ENCODE peak calls at places on chromosome 17, in eight cellular contexts. One of them, this sample, is unnamed.
A peak's percentile ranks its signal among the peaks of the same experiment; 100 is the strongest.

GRCh38 chr17:63347475-63347874 is 98.6 kb downstream of the CYB561 start:
- DNase-seq in heart right ventricle: no peak
- DNase-seq in lung: no peak
- DNase-seq in left ventricle myocardium inferior: no peak
- DNase-seq in Peyer's patch: no peak
- DNase-seq in left lung: no peak
- DNase-seq in prostate gland: no peak
- DNase-seq in heart left ventricle: no peak
- DNase-seq in this sample: no peak

GRCh38 chr17:41535764-41536481 is 7.8 kb upstream of the KRT19 start:
- DNase-seq in heart right ventricle: no peak
- DNase-seq in lung: no peak
- DNase-seq in left ventricle myocardium inferior: no peak
- DNase-seq in Peyer's patch: no peak
- DNase-seq in left lung: peak; percentile 4
- DNase-seq in prostate gland: peak; percentile 78
- DNase-seq in heart left ventricle: no peak
- DNase-seq in this sample: no peak

GRCh38 chr17:2703606-2704005 is 8.0 kb downstream of the CLUH start:
- DNase-seq in heart right ventricle: no peak
- DNase-seq in lung: no peak
- DNase-seq in left ventricle myocardium inferior: no peak
- DNase-seq in Peyer's patch: no peak
- DNase-seq in left lung: peak; percentile 17
- DNase-seq in prostate gland: no peak
- DNase-seq in heart left ventricle: no peak
- DNase-seq in this sample: no peak

GRCh38 chr17:12296120-12296727 is 275.5 kb downstream of the MAP2K4 start:
- DNase-seq in heart right ventricle: peak; percentile 9
- DNase-seq in lung: no peak
- DNase-seq in left ventricle myocardium inferior: peak; percentile 20
- DNase-seq in Peyer's patch: no peak
- DNase-seq in left lung: no peak
- DNase-seq in prostate gland: no peak
- DNase-seq in heart left ventricle: peak; percentile 31
- DNase-seq in this sample: no peak

GRCh38 chr17:9256944-9257629 is 235.8 kb downstream of the NTN1 start:
- DNase-seq in heart right ventricle: no peak
- DNase-seq in lung: no peak
- DNase-seq in left ventricle myocardium inferior: no peak
- DNase-seq in Peyer's patch: no peak
- DNase-seq in left lung: no peak
- DNase-seq in prostate gland: no peak
- DNase-seq in heart left ventricle: no peak
- DNase-seq in this sample: no peak

GRCh38 chr17:78853926-78854394 is 13.3 kb upstream of the USP36 start:
- DNase-seq in heart right ventricle: no peak
- DNase-seq in lung: no peak
- DNase-seq in left ventricle myocardium inferior: no peak
- DNase-seq in Peyer's patch: no peak
- DNase-seq in left lung: no peak
- DNase-seq in prostate gland: no peak
- DNase-seq in heart left ventricle: no peak
- DNase-seq in this sample: no peak

GRCh38 chr17:49180303-49180702 is 30.1 kb downstream of the GNGT2 start:
- DNase-seq in heart right ventricle: peak; percentile 66
- DNase-seq in lung: peak; percentile 66
- DNase-seq in left ventricle myocardium inferior: peak; percentile 67
- DNase-seq in Peyer's patch: peak; percentile 75
- DNase-seq in left lung: peak; percentile 63
- DNase-seq in prostate gland: peak; percentile 28
- DNase-seq in heart left ventricle: peak; percentile 55
- DNase-seq in this sample: peak; percentile 66

GRCh38 chr17:66309793-66310192 is 7.4 kb downstream of the PRKCA start:
- DNase-seq in heart right ventricle: no peak
- DNase-seq in lung: no peak
- DNase-seq in left ventricle myocardium inferior: no peak
- DNase-seq in Peyer's patch: no peak
- DNase-seq in left lung: no peak
- DNase-seq in prostate gland: no peak
- DNase-seq in heart left ventricle: no peak
- DNase-seq in this sample: no peak

GRCh38 chr17:6969323-6969726 is 26.5 kb upstream of the ALOX12 start:
- DNase-seq in heart right ventricle: no peak
- DNase-seq in lung: no peak
- DNase-seq in left ventricle myocardium inferior: no peak
- DNase-seq in Peyer's patch: no peak
- DNase-seq in left lung: no peak
- DNase-seq in prostate gland: no peak
- DNase-seq in heart left ventricle: no peak
- DNase-seq in this sample: no peak

GRCh38 chr17:43175213-43176118 is 4.5 kb downstream of the NBR1 start:
- DNase-seq in heart right ventricle: no peak
- DNase-seq in lung: no peak
- DNase-seq in left ventricle myocardium inferior: no peak
- DNase-seq in Peyer's patch: no peak
- DNase-seq in left lung: no peak
- DNase-seq in prostate gland: no peak
- DNase-seq in heart left ventricle: no peak
- DNase-seq in this sample: no peak

GRCh38 chr17:66778531-66778930 is 56.4 kb upstream of the CACNG5 start:
- DNase-seq in heart right ventricle: no peak
- DNase-seq in lung: no peak
- DNase-seq in left ventricle myocardium inferior: no peak
- DNase-seq in Peyer's patch: no peak
- DNase-seq in left lung: no peak
- DNase-seq in prostate gland: no peak
- DNase-seq in heart left ventricle: no peak
- DNase-seq in this sample: no peak

GRCh38 chr17:65885484-65885883 is 306.4 kb downstream of the CEP112 start:
- DNase-seq in heart right ventricle: no peak
- DNase-seq in lung: no peak
- DNase-seq in left ventricle myocardium inferior: no peak
- DNase-seq in Peyer's patch: no peak
- DNase-seq in left lung: no peak
- DNase-seq in prostate gland: no peak
- DNase-seq in heart left ventricle: no peak
- DNase-seq in this sample: no peak

GRCh38 chr17:81832608-81833159 is 407 bp downstream of the MCRIP1 start:
- DNase-seq in heart right ventricle: no peak
- DNase-seq in lung: no peak
- DNase-seq in left ventricle myocardium inferior: peak; percentile 30
- DNase-seq in Peyer's patch: peak; percentile 32
- DNase-seq in left lung: no peak
- DNase-seq in prostate gland: no peak
- DNase-seq in heart left ventricle: no peak
- DNase-seq in this sample: no peak

GRCh38 chr17:82014432-82014831 is 8.2 kb downstream of the CENPX start:
- DNase-seq in heart right ventricle: no peak
- DNase-seq in lung: no peak
- DNase-seq in left ventricle myocardium inferior: no peak
- DNase-seq in Peyer's patch: no peak
- DNase-seq in left lung: no peak
- DNase-seq in prostate gland: no peak
- DNase-seq in heart left ventricle: no peak
- DNase-seq in this sample: no peak

GRCh38 chr17:45857977-45858708 is 13.5 kb downstream of the SPPL2C start:
- DNase-seq in heart right ventricle: no peak
- DNase-seq in lung: no peak
- DNase-seq in left ventricle myocardium inferior: no peak
- DNase-seq in Peyer's patch: no peak
- DNase-seq in left lung: no peak
- DNase-seq in prostate gland: no peak
- DNase-seq in heart left ventricle: no peak
- DNase-seq in this sample: no peak

GRCh38 chr17:17001874-17002520 is 30.1 kb upstream of the TNFRSF13B start:
- DNase-seq in heart right ventricle: peak; percentile 70
- DNase-seq in lung: peak; percentile 80
- DNase-seq in left ventricle myocardium inferior: peak; percentile 79
- DNase-seq in Peyer's patch: peak; percentile 79
- DNase-seq in left lung: peak; percentile 78
- DNase-seq in prostate gland: peak; percentile 75
- DNase-seq in heart left ventricle: peak; percentile 77
- DNase-seq in this sample: peak; percentile 87

GRCh38 chr17:42698736-42699414 is 16.5 kb downstream of the CNTNAP1 start:
- DNase-seq in heart right ventricle: peak; percentile 70
- DNase-seq in lung: no peak
- DNase-seq in left ventricle myocardium inferior: peak; percentile 28
- DNase-seq in Peyer's patch: no peak
- DNase-seq in left lung: peak; percentile 37
- DNase-seq in prostate gland: no peak
- DNase-seq in heart left ventricle: peak; percentile 72
- DNase-seq in this sample: no peak

GRCh38 chr17:45127583-45128300 is 4.6 kb downstream of the PLCD3 start:
- DNase-seq in heart right ventricle: peak; percentile 63
- DNase-seq in lung: peak; percentile 51
- DNase-seq in left ventricle myocardium inferior: peak; percentile 70
- DNase-seq in Peyer's patch: no peak
- DNase-seq in left lung: no peak
- DNase-seq in prostate gland: peak; percentile 60
- DNase-seq in heart left ventricle: peak; percentile 78
- DNase-seq in this sample: peak; percentile 46

GRCh38 chr17:16477666-16478065 is 14.3 kb downstream of the LRRC75A start:
- DNase-seq in heart right ventricle: no peak
- DNase-seq in lung: no peak
- DNase-seq in left ventricle myocardium inferior: no peak
- DNase-seq in Peyer's patch: no peak
- DNase-seq in left lung: no peak
- DNase-seq in prostate gland: no peak
- DNase-seq in heart left ventricle: no peak
- DNase-seq in this sample: no peak

DNA sequence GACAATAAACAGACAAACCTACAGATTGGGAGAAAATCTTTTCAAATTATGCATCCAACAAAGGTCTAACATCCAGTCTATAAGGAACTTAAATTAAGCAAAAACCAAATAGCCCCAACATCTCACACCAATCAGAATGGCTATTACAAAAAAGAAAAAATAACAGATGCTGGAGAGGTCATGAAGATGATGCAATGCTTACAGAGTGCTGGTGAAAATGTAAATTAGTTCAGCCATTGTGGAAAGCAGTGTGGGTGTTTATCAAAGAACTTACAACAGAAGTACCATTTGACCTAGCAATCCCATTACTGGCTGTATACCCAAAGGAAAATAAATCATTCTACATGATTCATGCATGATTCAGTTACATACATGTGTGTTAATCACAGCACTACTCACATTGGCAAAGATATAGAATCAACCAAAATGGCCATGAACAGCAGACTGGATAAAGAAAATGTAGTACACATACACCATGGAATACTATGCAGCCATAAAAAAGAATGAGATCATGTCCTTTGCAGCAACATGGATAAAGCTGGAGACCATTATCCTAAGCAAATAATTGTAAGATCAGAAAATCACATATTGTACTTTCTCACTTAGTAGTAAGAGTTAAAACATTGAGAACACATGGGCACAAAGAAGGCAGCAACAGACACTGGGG is 223.9 kb upstream of the WSB1 start:
- DNase-seq in heart right ventricle: no peak
- DNase-seq in lung: no peak
- DNase-seq in left ventricle myocardium inferior: no peak
- DNase-seq in Peyer's patch: no peak
- DNase-seq in left lung: no peak
- DNase-seq in prostate gland: no peak
- DNase-seq in heart left ventricle: no peak
- DNase-seq in this sample: no peak
- H3K9me3 ChIP-seq in heart right ventricle: no peaks in the 10 kb centered on the region
- H3K9me3 ChIP-seq in lung: no peaks in the 10 kb centered on the region
- H3K9me3 ChIP-seq in left ventricle myocardium inferior: no peaks in the 10 kb centered on the region
- H3K9me3 ChIP-seq in Peyer's patch: no peaks in the 10 kb centered on the region
- H3K9me3 ChIP-seq in left lung: peaks cover 4% of the 10 kb centered on the region
- H3K9me3 ChIP-seq in prostate gland: no peaks in the 10 kb centered on the region
- H3K9me3 ChIP-seq in heart left ventricle: no peaks in the 10 kb centered on the region
- H3K9me3 ChIP-seq in this sample: no peaks in the 10 kb centered on the region

DNA sequence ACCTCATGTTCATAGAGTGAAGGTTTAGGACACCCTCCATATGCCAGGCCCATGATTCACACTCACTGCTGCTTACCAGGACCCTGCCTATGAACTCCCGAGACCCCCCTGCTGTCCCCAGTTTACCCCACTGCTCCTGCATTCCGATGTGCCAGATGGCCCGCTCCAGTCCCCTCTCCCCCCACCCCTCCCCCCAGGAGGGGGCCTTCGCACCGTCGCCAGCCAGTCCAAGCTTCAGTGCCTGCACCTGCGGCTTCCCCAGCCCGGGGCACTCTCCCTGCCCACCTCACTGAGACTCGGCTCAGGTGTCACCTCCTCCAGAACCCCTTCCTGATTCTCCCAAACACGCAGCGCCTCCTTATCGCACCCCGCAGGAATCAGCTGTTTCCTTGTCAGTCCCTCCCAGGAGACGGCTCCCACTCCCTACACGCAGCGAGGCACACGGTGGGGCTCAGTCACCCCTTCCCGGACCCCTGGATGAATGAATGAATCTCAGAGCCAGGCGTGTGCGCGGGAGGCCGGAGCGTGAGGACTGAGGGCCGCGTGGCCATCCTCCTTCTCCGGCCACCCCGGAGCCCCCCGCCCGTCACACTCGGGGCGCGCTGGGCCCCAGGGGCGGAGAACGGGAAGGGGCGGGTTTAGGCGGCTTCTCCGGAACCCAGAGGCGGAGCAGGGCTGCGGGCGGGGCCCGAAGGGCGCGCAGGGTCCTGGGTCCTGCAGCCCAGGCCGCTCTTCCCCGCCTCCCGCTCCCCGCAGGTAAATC is 1.7 kb downstream of the MYO1C start:
- DNase-seq in heart right ventricle: peak; percentile 79
- DNase-seq in lung: peak; percentile 76
- DNase-seq in left ventricle myocardium inferior: peak; percentile 83
- DNase-seq in Peyer's patch: peak; percentile 76
- DNase-seq in left lung: peak; percentile 79
- DNase-seq in prostate gland: peak; percentile 55
- DNase-seq in heart left ventricle: peak; percentile 87
- DNase-seq in this sample: peak; percentile 69
- TF ChIP-seq CTCF in heart right ventricle: no peak
- TF ChIP-seq CTCF in lung: no peak
- TF ChIP-seq CTCF in left ventricle myocardium inferior: no peak
- TF ChIP-seq CTCF in Peyer's patch: no peak
- TF ChIP-seq CTCF in left lung: no peak
- TF ChIP-seq CTCF in prostate gland: peak; percentile 7
- TF ChIP-seq CTCF in heart left ventricle: no peak
- TF ChIP-seq CTCF in this sample: no peak

GRCh38 chr17:26818736-26819135 is 475.2 kb upstream of the WSB1 start:
- DNase-seq in heart right ventricle: no peak
- DNase-seq in lung: no peak
- DNase-seq in left ventricle myocardium inferior: no peak
- DNase-seq in Peyer's patch: no peak
- DNase-seq in left lung: no peak
- DNase-seq in prostate gland: no peak
- DNase-seq in heart left ventricle: no peak
- DNase-seq in this sample: no peak
- H3K9me3 ChIP-seq in heart right ventricle: peaks cover 94% of the 10 kb centered on the region
- H3K9me3 ChIP-seq in lung: peaks cover 23% of the 10 kb centered on the region
- H3K9me3 ChIP-seq in left ventricle myocardium inferior: peaks cover 97% of the 10 kb centered on the region
- H3K9me3 ChIP-seq in Peyer's patch: no peaks in the 10 kb centered on the region
- H3K9me3 ChIP-seq in left lung: peaks cover 97% of the 10 kb centered on the region
- H3K9me3 ChIP-seq in prostate gland: no peaks in the 10 kb centered on the region
- H3K9me3 ChIP-seq in heart left ventricle: no peaks in the 10 kb centered on the region
- H3K9me3 ChIP-seq in this sample: no peaks in the 10 kb centered on the region

DNA sequence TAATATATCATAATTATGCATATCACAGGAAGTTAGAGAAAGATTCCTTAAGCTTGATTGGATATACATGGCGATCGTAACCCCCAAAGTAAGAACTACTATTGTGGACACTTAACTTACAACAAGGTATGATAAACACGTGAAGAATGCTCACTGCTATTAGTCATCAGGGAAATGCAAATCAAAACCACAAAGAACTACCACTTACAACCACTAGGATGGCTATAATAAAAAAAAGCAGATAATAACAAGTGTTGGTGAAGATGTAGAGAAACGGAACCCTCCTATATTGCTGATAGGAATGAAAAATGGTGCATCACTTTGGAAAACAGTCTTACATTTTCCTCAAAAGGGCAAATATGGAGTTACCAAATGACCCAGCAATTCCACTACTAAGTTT is 265.9 kb downstream of the SLC39A11 start:
- DNase-seq in heart right ventricle: no peak
- DNase-seq in lung: no peak
- DNase-seq in left ventricle myocardium inferior: no peak
- DNase-seq in Peyer's patch: no peak
- DNase-seq in left lung: no peak
- DNase-seq in prostate gland: no peak
- DNase-seq in heart left ventricle: no peak
- DNase-seq in this sample: no peak
- TF ChIP-seq CTCF in heart right ventricle: no peak
- TF ChIP-seq CTCF in lung: no peak
- TF ChIP-seq CTCF in left ventricle myocardium inferior: no peak
- TF ChIP-seq CTCF in Peyer's patch: no peak
- TF ChIP-seq CTCF in left lung: no peak
- TF ChIP-seq CTCF in prostate gland: no peak
- TF ChIP-seq CTCF in heart left ventricle: no peak
- TF ChIP-seq CTCF in this sample: no peak

This sample was measured in body of pancreas.